ENCODE peak calls at places on chromosome 2, in five cellular contexts. J is NCI-H2029, P is EL, M is right lobe of liver, T is NCI-H2081. K is an unnamed sample.

GRCh38 chr2:8202139-8202538 is 479.7 kb upstream of the ID2 start:
- DNase-seq in T (peak), P (no peak), M (no peak), J (peak), K (no peak)

GRCh38 chr2:134011936-134012586 is 241.8 kb upstream of the MGAT5 start:
- DNase-seq in T (no peak), P (no peak), J (no peak), M (no peak), K (no peak)

GRCh38 chr2:219684721-219685689 is 57.6 kb downstream of the SLC4A3 start:
- DNase-seq in J (peak), T (peak), P (peak), M (peak), K (peak)

GRCh38 chr2:72991439-72991725 is 74.1 kb downstream of the EMX1 start:
- DNase-seq in T (no peak), P (no peak), M (peak), J (no peak), K (no peak)

GRCh38 chr2:237693281-237694039 is 66.1 kb downstream of the LRRFIP1 start:
- DNase-seq in T (no peak), M (no peak), J (peak), P (peak), K (no peak)

GRCh38 chr2:162082036-162082435 is 8.0 kb upstream of the DPP4 start:
- DNase-seq in M (no peak), T (no peak), P (no peak), J (no peak), K (no peak)

GRCh38 chr2:7014201-7014640 is 97.0 kb downstream of the RNF144A start:
- DNase-seq in J (no peak), T (no peak), M (no peak), P (no peak), K (no peak)

GRCh38 chr2:69789762-69790600 is 39.5 kb upstream of the GMCL1 start:
- DNase-seq in M (peak), P (peak), T (no peak), J (no peak), K (no peak)

GRCh38 chr2:45626387-45627010 is 15.4 kb upstream of the SRBD1 start:
- DNase-seq in T (peak), P (no peak), J (peak), M (peak), K (no peak)

GRCh38 chr2:2187196-2187595 is 143.9 kb downstream of the MYT1L start:
- DNase-seq in J (no peak), M (no peak), T (peak), P (no peak), K (no peak)

GRCh38 chr2:149733936-149734685 is 146.5 kb upstream of the MMADHC start:
- DNase-seq in M (no peak), P (peak), J (no peak), T (no peak), K (no peak)

GRCh38 chr2:45284621-45284995 is 275.4 kb upstream of the SIX2 start:
- DNase-seq in T (no peak), J (no peak), P (no peak), M (no peak), K (no peak)

GRCh38 chr2:20185176-20186022 is 39.5 kb downstream of the SDC1 start:
- DNase-seq in J (no peak), T (no peak), M (no peak), P (peak), K (peak)